ENCODE peak calls at places on chromosomes 4 and X, in eight cellular contexts. R is LoVo, G is brain microvascular endothelial cell, V is bronchial epithelial cell, O is NCI-H1105, K is ELR, U is NCI-H1092, W is cardiac muscle cell. B is an unnamed sample.

GRCh38 chr4:88189881-88190585 is 31.6 kb upstream of the ABCG2 start:
- DNase-seq in G (no peak), U (no peak), R (peak; percentile 52), K (no peak), O (no peak), V (peak; percentile 26), W (no peak), B (no peak)

GRCh38 chr4:17163156-17163555 is 264.7 kb upstream of the LDB2 start:
- DNase-seq in G (no peak), O (no peak), U (no peak), V (no peak), W (no peak), R (no peak), K (no peak), B (no peak)

GRCh38 chrX:138691186-138691585 is 20.3 kb downstream of the FGF13 start:
- DNase-seq in G (no peak), R (no peak), K (no peak), O (no peak), U (no peak), V (no peak), W (no peak), B (no peak)

GRCh38 chr4:140257461-140258305 is 103.7 kb upstream of the MAML3 start:
- DNase-seq in V (peak; percentile 42), G (no peak), W (no peak), O (peak; percentile 49), K (peak; percentile 50), R (no peak), U (peak; percentile 61), B (peak; percentile 44)

GRCh38 chrX:18098704-18099103 is 122.0 kb downstream of the BEND2 start:
- DNase-seq in R (no peak), V (no peak), O (no peak), G (no peak), U (no peak), W (peak; percentile 21), K (no peak), B (no peak)

GRCh38 chr4:98516042-98516440 is 142.4 kb downstream of the TSPAN5 start:
- DNase-seq in V (peak; percentile 83), W (no peak), G (peak; percentile 92), K (peak; percentile 92), O (no peak), R (no peak), U (no peak), B (peak; percentile 74)

GRCh38 chr4:101651778-101652177 is 138.8 kb upstream of the BANK1 start:
- DNase-seq in G (no peak), U (no peak), O (no peak), V (peak; percentile 35), W (peak; percentile 62), K (no peak), R (no peak), B (no peak)

GRCh38 chr4:73922317-73922716 is 53.1 kb downstream of the CXCL1 start:
- DNase-seq in W (no peak), K (no peak), R (no peak), U (no peak), O (no peak), V (no peak), G (no peak), B (no peak)

GRCh38 chr4:153233761-153234371 is 29.6 kb downstream of the TRIM2 start:
- DNase-seq in K (peak; percentile 94), G (no peak), U (no peak), O (no peak), V (peak; percentile 88), W (no peak), R (peak; percentile 33), B (peak; percentile 86)

GRCh38 chrX:48520455-48520854 is 1.2 kb upstream of the EBP start:
- DNase-seq in W (no peak), O (no peak), V (no peak), R (no peak), K (no peak), U (no peak), G (no peak), B (no peak)

GRCh38 chr4:147103403-147103946 is 157.8 kb upstream of the TTC29 start:
- DNase-seq in U (no peak), O (no peak), G (peak; percentile 96), W (peak; percentile 60), V (peak; percentile 82), K (peak; percentile 96), R (no peak), B (peak; percentile 96)

GRCh38 chr4:89379541-89380035 is 72.0 kb upstream of the GPRIN3 start:
- DNase-seq in K (no peak), V (no peak), O (peak; percentile 41), U (peak; percentile 76), R (no peak), G (no peak), W (no peak), B (no peak)

GRCh38 chr4:138405439-138405838 is 163.3 kb upstream of the SLC7A11 start:
- DNase-seq in G (no peak), R (peak; percentile 35), W (peak; percentile 63), O (no peak), U (no peak), K (peak; percentile 54), V (peak; percentile 84), B (peak; percentile 80)